ENCODE peak calls at places on chromosomes 1 and 21, in five cellular contexts. S is AG09309, G is heart right ventricle, I is gastrocnemius medialis, M is fibroblast of villous mesenchyme. P is an unnamed sample.

GRCh38 chr1:3340548-3341235 is 113.8 kb upstream of the ARHGEF16 start:
- DNase-seq in I (no peak), G (no peak), S (no peak), M (no peak), P (no peak)

GRCh38 chr1:244280221-244280620 is 171.5 kb downstream of the ADSS2 start:
- DNase-seq in M (peak; percentile 55), I (no peak), G (no peak), S (no peak), P (no peak)

GRCh38 chr1:28170036-28170596 is 6.4 kb downstream of the PTAFR start:
- DNase-seq in I (no peak), M (no peak), G (no peak), S (no peak), P (no peak)

GRCh38 chr1:12369258-12369657 is 139.4 kb downstream of the VPS13D start:
- DNase-seq in S (no peak), M (no peak), G (no peak), I (no peak), P (no peak)

GRCh38 chr1:67570473-67571143 is 114.4 kb upstream of the GADD45A start:
- DNase-seq in G (no peak), I (no peak), M (peak; percentile 88), S (peak; percentile 91), P (peak; percentile 66)

GRCh38 chr1:2617981-2618470 is 14.8 kb downstream of the MMEL1 start:
- DNase-seq in G (no peak), M (no peak), I (no peak), S (no peak), P (no peak)

GRCh38 chr1:21587602-21587953 is 78.4 kb downstream of the ALPL start:
- DNase-seq in S (no peak), I (no peak), M (no peak), G (no peak), P (no peak)

GRCh38 chr1:181726608-181727007 is 243.3 kb downstream of the CACNA1E start:
- DNase-seq in G (no peak), S (no peak), M (no peak), I (no peak), P (no peak)

GRCh38 chr1:181784039-181784683 is 277.4 kb downstream of the ZNF648 start:
- DNase-seq in I (no peak), G (no peak), S (no peak), M (no peak), P (no peak)

GRCh38 chr1:210726621-210727020 is 397.9 kb downstream of the HHAT start:
- DNase-seq in M (peak; percentile 16), S (no peak), I (no peak), G (peak; percentile 10), P (no peak)

GRCh38 chr1:93605026-93605425 is 76.6 kb downstream of the BCAR3 start:
- DNase-seq in S (no peak), G (no peak), M (no peak), I (no peak), P (no peak)

GRCh38 chr1:5402618-5403017 is 589.6 kb downstream of the NPHP4 start:
- DNase-seq in S (no peak), M (no peak), I (no peak), G (no peak), P (no peak)

GRCh38 chr1:94296018-94296417 is 58.6 kb upstream of the ARHGAP29 start:
- DNase-seq in G (peak; percentile 31), I (no peak), M (no peak), S (peak; percentile 76), P (no peak)

GRCh38 chr1:94895518-94895917 is 31.4 kb downstream of the CNN3 start:
- DNase-seq in S (no peak), G (no peak), I (no peak), M (no peak), P (no peak)

GRCh38 chr1:206580438-206581113 is 31.7 kb downstream of the EIF2D start:
- DNase-seq in G (no peak), S (no peak), M (no peak), I (no peak), P (no peak)

GRCh38 chr1:36913523-36914060 is 120.7 kb downstream of the GRIK3 start:
- DNase-seq in G (no peak), I (no peak), S (no peak), M (no peak), P (no peak)

GRCh38 chr1:226628624-226629155 is 80.1 kb downstream of the STUM start:
- DNase-seq in G (no peak), S (no peak), M (no peak), I (no peak), P (no peak)

GRCh38 chr1:106439475-106439874 is 617.0 kb upstream of the PRMT6 start:
- DNase-seq in M (no peak), G (no peak), S (no peak), I (no peak), P (no peak)

GRCh38 chr21:46320331-46320801 is 3.3 kb downstream of the C21orf58 start:
- DNase-seq in S (no peak), M (peak; percentile 61), G (no peak), I (no peak), P (no peak)

GRCh38 chr1:54968581-54968980 is 11.8 kb upstream of the TMEM61 start:
- DNase-seq in M (no peak), I (no peak), S (no peak), G (no peak), P (no peak)

GRCh38 chr1:229087339-229087738 is 183.6 kb upstream of the RAB4A start:
- DNase-seq in S (no peak), M (no peak), I (no peak), G (no peak), P (no peak)

GRCh38 chr1:65423884-65424655 is 3.6 kb downstream of the LEPR start:
- DNase-seq in I (no peak), M (peak; percentile 88), S (peak; percentile 74), G (no peak), P (peak; percentile 74)

GRCh38 chr1:172278478-172278877 is 142.0 kb upstream of the C1orf105 start:
- DNase-seq in G (no peak), S (peak; percentile 67), M (peak; percentile 83), I (no peak), P (peak; percentile 82)

GRCh38 chr1:242129103-242129502 is 130.2 kb upstream of the MAP1LC3C start:
- DNase-seq in I (no peak), M (no peak), G (no peak), S (no peak), P (no peak)

GRCh38 chr1:237428809-237429208 is 386.8 kb downstream of the RYR2 start:
- DNase-seq in M (no peak), S (no peak), G (no peak), I (no peak), P (no peak)

GRCh38 chr1:173870252-173871075 is 2.3 kb downstream of the ZBTB37 start:
- DNase-seq in G (no peak), I (no peak), S (no peak), M (no peak), P (no peak)

GRCh38 chr21:29299046-29299905 is 554 bp downstream of the BACH1 start:
- DNase-seq in G (peak; percentile 61), M (peak; percentile 58), S (no peak), I (peak; percentile 64), P (no peak)

GRCh38 chr1:243526180-243526579 is 270.3 kb downstream of the SDCCAG8 start:
- DNase-seq in I (no peak), M (no peak), G (no peak), S (no peak), P (no peak)

GRCh38 chr21:41705546-41706262 is 61.1 kb downstream of the RIPK4 start:
- DNase-seq in I (no peak), M (no peak), S (no peak), G (no peak), P (no peak)

GRCh38 chr1:165896277-165896676 is 68.9 kb downstream of the UCK2 start:
- DNase-seq in S (peak; percentile 84), G (peak; percentile 50), I (peak; percentile 68), M (peak; percentile 97), P (peak; percentile 79)

GRCh38 chr1:232518357-232518756 is 111.6 kb downstream of the SIPA1L2 start:
- DNase-seq in S (no peak), I (no peak), M (no peak), G (no peak), P (no peak)

GRCh38 chr21:41641821-41642368 is 125.0 kb downstream of the RIPK4 start:
- DNase-seq in M (peak; percentile 80), G (peak; percentile 59), I (peak; percentile 49), S (peak; percentile 87), P (peak; percentile 96)

GRCh38 chr1:5950201-5950895 is 41.9 kb downstream of the NPHP4 start:
- DNase-seq in S (no peak), I (no peak), M (no peak), G (no peak), P (no peak)

GRCh38 chr1:69862906-69863305 is 295.2 kb downstream of the LRRC7 start:
- DNase-seq in M (no peak), S (no peak), I (no peak), G (no peak), P (no peak)

GRCh38 chr1:229381234-229381633 is 38.4 kb upstream of the CCSAP start:
- DNase-seq in S (no peak), I (peak; percentile 25), G (peak; percentile 25), M (no peak), P (no peak)

GRCh38 chr1:107776898-107777663 is 187.9 kb downstream of the VAV3 start:
- DNase-seq in G (no peak), I (no peak), M (no peak), S (no peak), P (no peak)

GRCh38 chr21:37128069-37128468 is 55.0 kb downstream of the TTC3 start:
- DNase-seq in G (no peak), M (no peak), I (no peak), S (no peak), P (no peak)

GRCh38 chr1:10897321-10897980 is 101.0 kb upstream of the CASZ1 start:
- DNase-seq in I (no peak), G (no peak), S (no peak), M (no peak), P (no peak)

GRCh38 chr21:27569831-27570230 is 602.9 kb upstream of the ADAMTS5 start:
- DNase-seq in S (no peak), G (no peak), I (no peak), M (no peak), P (no peak)
- H3K4me3 ChIP-seq in S (no peak overlapping the region), G (no peak overlapping the region), I (no peak overlapping the region), M (no peak overlapping the region), P (no peak overlapping the region)

GRCh38 chr1:53890522-53890941 is 935 bp upstream of the YIPF1 start:
- DNase-seq in M (no peak), G (no peak), S (no peak), I (peak; percentile 50), P (no peak)
- H3K4me3 ChIP-seq in M (no peak overlapping the region), G (peak overlapping the region; percentile 74), S (peak overlapping the region; percentile 73), I (peak overlapping the region; percentile 90), P (peak overlapping the region; percentile 77)

GRCh38 chr1:45785583-45785982 is 17.8 kb upstream of the MAST2 start:
- DNase-seq in S (no peak), G (no peak), I (no peak), M (no peak), P (no peak)
- H3K4me3 ChIP-seq in S (no peak overlapping the region), G (no peak overlapping the region), I (no peak overlapping the region), M (no peak overlapping the region), P (no peak overlapping the region)

GRCh38 chr21:17660862-17661261 is 48.2 kb upstream of the BTG3 start:
- DNase-seq in G (no peak), I (no peak), M (no peak), S (no peak), P (no peak)

GRCh38 chr21:17658931-17659330 is 46.2 kb upstream of the BTG3 start:
- DNase-seq in G (no peak), M (no peak), I (no peak), S (no peak), P (no peak)

GRCh38 chr21:17660449-17660848 is 47.7 kb upstream of the BTG3 start:
- DNase-seq in I (no peak), M (peak; percentile 25), S (no peak), G (no peak), P (no peak)
- H3K4me3 ChIP-seq in I (no peak overlapping the region), M (no peak overlapping the region), S (no peak overlapping the region), G (no peak overlapping the region), P (no peak overlapping the region)

GRCh38 chr1:59698386-59698785 is 116.4 kb upstream of the HOOK1 start:
- DNase-seq in S (no peak), M (no peak), G (no peak), I (no peak), P (no peak)
- H3K4me3 ChIP-seq in S (no peak overlapping the region), M (no peak overlapping the region), G (no peak overlapping the region), I (peak overlapping the region; percentile 12), P (no peak overlapping the region)